ENCODE peak calls at places on chromosomes 11 and 22, in eight cellular contexts. I is hypothalamus; P is activated CD4-positive, alpha-beta T cell treated with anti-CD3 and anti-CD28 coated beads, Interleukin-2, amount 50 U/mL, for 4 hours; K is activated naive CD8-positive, alpha-beta T cell treated with anti-CD3 and anti-CD28 coated beads, Interleukin-2, amount 50 U/mL, for 24 hours; J is NCI-H1105 treated with DMSO at 0.1 percent for 48 hours; U is right cardiac atrium; S is heart left ventricle; B is GM13976. F is an unnamed sample.
A peak's percentile ranks its signal among the peaks of the same experiment; 100 is the strongest.

GRCh38 chr11:60852060-60852638 is 3.6 kb downstream of the PTGDR2 start:
- DNase-seq in J (no peak), I (no peak), B (no peak), U (no peak), S (no peak), P (no peak), K (no peak), F (no peak)

GRCh38 chr22:19496324-19496630 is 16.6 kb downstream of the CDC45 start:
- DNase-seq in P (no peak), K (no peak), J (no peak), U (no peak), B (no peak), S (no peak), I (no peak), F (no peak)

GRCh38 chr11:61882879-61883278 is 8.5 kb downstream of the FADS3 start:
- DNase-seq in P (no peak), K (no peak), J (no peak), U (no peak), I (no peak), B (no peak), S (no peak), F (no peak)

GRCh38 chr22:37394341-37394740 is 32.9 kb downstream of the ELFN2 start:
- DNase-seq in J (no peak), S (no peak), P (no peak), B (no peak), I (no peak), U (no peak), K (no peak), F (no peak)

GRCh38 chr11:2778630-2779498 is 79.1 kb upstream of the KCNQ1OT1 start:
- DNase-seq in K (no peak), U (peak; percentile 84), B (no peak), P (no peak), I (peak; percentile 59), S (peak; percentile 80), J (peak; percentile 94), F (no peak)

GRCh38 chr11:58771458-58771855 is 39.7 kb upstream of the GLYAT start:
- DNase-seq in B (no peak), I (no peak), K (no peak), U (no peak), J (no peak), S (no peak), P (no peak), F (no peak)

GRCh38 chr22:31800065-31800464 is 46.2 kb downstream of the DEPDC5 start:
- DNase-seq in S (no peak), U (no peak), B (no peak), P (no peak), J (no peak), K (no peak), I (no peak), F (no peak)

GRCh38 chr11:104705475-104706195 is 192.6 kb downstream of the CASP12 start:
- DNase-seq in S (peak; percentile 27), U (peak; percentile 10), J (no peak), I (no peak), K (peak; percentile 56), B (peak; percentile 18), P (peak; percentile 56), F (no peak)

GRCh38 chr11:13680501-13681264 is 12.2 kb downstream of the FAR1 start:
- DNase-seq in S (peak; percentile 17), I (no peak), K (no peak), U (no peak), B (no peak), P (no peak), J (no peak), F (no peak)

GRCh38 chr11:73186294-73186850 is 31.7 kb upstream of the P2RY2 start:
- DNase-seq in J (peak; percentile 2), P (no peak), K (no peak), U (no peak), I (no peak), S (no peak), B (no peak), F (no peak)

GRCh38 chr22:36027960-36028645 is 521 bp downstream of the RBFOX2 start:
- DNase-seq in P (peak; percentile 1), K (no peak), J (peak; percentile 51), B (peak; percentile 56), U (no peak), I (peak; percentile 47), S (peak; percentile 39), F (no peak)

GRCh38 chr11:26199341-26199740 is 132.6 kb upstream of the ANO3 start:
- DNase-seq in I (no peak), B (no peak), J (no peak), P (no peak), K (no peak), U (no peak), S (no peak), F (no peak)

GRCh38 chr11:92382311-92382710 is 157.7 kb downstream of the FAT3 start:
- DNase-seq in S (no peak), P (no peak), I (no peak), B (no peak), K (no peak), J (no peak), U (no peak), F (no peak)

GRCh38 chr11:102148059-102148458 is 37.8 kb downstream of the YAP1 start:
- DNase-seq in U (no peak), B (no peak), J (no peak), P (no peak), K (no peak), I (no peak), S (no peak), F (no peak)

GRCh38 chr11:18612394-18612793 is 12.8 kb downstream of the MISFA start:
- DNase-seq in K (no peak), P (no peak), U (no peak), S (no peak), B (no peak), J (no peak), I (no peak), F (no peak)

GRCh38 chr11:18754308-18754707 is 28.3 kb upstream of the IGSF22 start:
- DNase-seq in B (no peak), U (no peak), I (no peak), S (no peak), K (peak; percentile 6), P (no peak), J (no peak), F (no peak)

GRCh38 chr22:25202290-25202921 is 2.7 kb downstream of the CRYBB3 start:
- DNase-seq in I (no peak), S (peak; percentile 45), U (no peak), B (peak; percentile 85), K (peak; percentile 63), J (peak; percentile 50), P (peak; percentile 34), F (peak; percentile 18)

GRCh38 chr22:42461511-42461910 is 29.3 kb upstream of the NFAM1 start:
- DNase-seq in S (no peak), U (no peak), I (no peak), B (no peak), P (no peak), K (no peak), J (peak; percentile 85), F (peak; percentile 87)

GRCh38 chr11:933002-933820 is 7.5 kb downstream of the AP2A2 start:
- DNase-seq in K (no peak), P (no peak), U (no peak), S (no peak), B (no peak), J (no peak), I (no peak), F (no peak)

GRCh38 chr11:128174465-128175101 is 412.8 kb downstream of the ETS1 start:
- DNase-seq in U (no peak), S (no peak), P (no peak), I (no peak), B (no peak), J (no peak), K (no peak), F (no peak)

GRCh38 chr11:30504468-30504867 is 81.7 kb downstream of the MPPED2 start:
- DNase-seq in U (no peak), B (no peak), I (no peak), J (no peak), P (no peak), S (no peak), K (no peak), F (no peak)

GRCh38 chr22:37675930-37676571 is 615 bp downstream of the LGALS1 start:
- DNase-seq in U (peak; percentile 58), J (no peak), B (no peak), P (no peak), S (peak; percentile 73), K (peak; percentile 46), I (no peak), F (no peak)

GRCh38 chr11:12502950-12503579 is 125.7 kb downstream of the PARVA start:
- DNase-seq in S (no peak), U (peak; percentile 65), K (no peak), P (no peak), I (no peak), J (no peak), B (no peak), F (no peak)

GRCh38 chr11:43917851-43918250 is 24.6 kb upstream of the C11orf96 start:
- DNase-seq in I (no peak), U (no peak), P (no peak), S (no peak), K (no peak), B (no peak), J (no peak), F (no peak)

GRCh38 chr11:61294717-61295595 is at the start of gene VWCE:
- DNase-seq in P (peak; percentile 49), U (peak; percentile 61), I (no peak), K (peak; percentile 80), S (peak; percentile 59), B (peak; percentile 95), J (peak; percentile 49), F (peak; percentile 47)

GRCh38 chr11:90323289-90323688 is 100.4 kb upstream of the CHORDC1 start:
- DNase-seq in K (no peak), S (no peak), B (no peak), P (no peak), I (no peak), J (no peak), U (no peak), F (no peak)

GRCh38 chr22:20973634-20974286 is 6.7 kb downstream of the AIFM3 start:
- DNase-seq in U (peak; percentile 12), P (no peak), K (no peak), I (no peak), B (no peak), S (no peak), J (no peak), F (no peak)

GRCh38 chr11:35318977-35319925 is 100.1 kb downstream of the SLC1A2 start:
- DNase-seq in S (no peak), I (no peak), J (no peak), P (no peak), B (no peak), K (no peak), U (no peak), F (no peak)

GRCh38 chr22:31449521-31449920 is 40.1 kb downstream of the EIF4ENIF1 start:
- DNase-seq in P (no peak), U (no peak), B (no peak), I (no peak), J (no peak), K (no peak), S (no peak), F (no peak)